ENCODE peak calls at places on chromosome 4, in ten cellular contexts. N is mammary epithelial cell; M is pancreas; J is neuronal stem cell; G is mesendoderm; D is PC-3; E is tibial nerve; Z is CD8-positive, alpha-beta T cell; P is colonic mucosa; W is psoas muscle. S is an unnamed sample.

GRCh38 chr4:176708771-176709311 is 83.9 kb downstream of the VEGFC start:
- DNase-seq in N (no peak), M (no peak), J (no peak), G (no peak), D (peak; percentile 54), E (no peak), Z (no peak), P (no peak), W (no peak), S (no peak)

GRCh38 chr4:41718907-41719306 is 29.6 kb downstream of the PHOX2B start:
- DNase-seq in N (peak; percentile 30), M (no peak), J (no peak), G (peak; percentile 20), D (peak; percentile 71), E (no peak), Z (no peak), P (no peak), W (no peak), S (no peak)

GRCh38 chr4:180380733-180381132 is 1862.5 kb upstream of the TENM3 start:
- DNase-seq in N (peak; percentile 88), M (no peak), J (no peak), G (no peak), D (peak; percentile 80), E (no peak), Z (no peak), P (no peak), W (no peak), S (no peak)

GRCh38 chr4:127687580-127687979 is 42.6 kb upstream of the SLC25A31 start:
- DNase-seq in N (no peak), M (no peak), J (no peak), G (no peak), D (no peak), E (no peak), Z (no peak), P (no peak), W (no peak), S (no peak)

GRCh38 chr4:6523251-6523650 is 50.8 kb upstream of the PPP2R2C start:
- DNase-seq in N (peak; percentile 24), M (no peak), J (no peak), G (no peak), D (peak; percentile 39), E (no peak), Z (no peak), P (no peak), W (no peak), S (no peak)

GRCh38 chr4:81314196-81314896 is 99.3 kb upstream of the PRKG2 start:
- DNase-seq in N (peak; percentile 2), M (peak; percentile 78), J (no peak), G (no peak), D (peak; percentile 55), E (no peak), Z (no peak), P (peak; percentile 98), W (no peak), S (peak; percentile 24)

GRCh38 chr4:160026720-160027119 is 923.8 kb downstream of the RAPGEF2 start:
- DNase-seq in N (peak; percentile 89), M (no peak), J (no peak), G (peak; percentile 84), D (peak; percentile 61), E (no peak), Z (no peak), P (no peak), W (no peak), S (no peak)

GRCh38 chr4:25467843-25468242 is 90.8 kb downstream of the ANAPC4 start:
- DNase-seq in N (no peak), M (no peak), J (no peak), G (no peak), D (no peak), E (no peak), Z (no peak), P (no peak), W (no peak), S (no peak)

GRCh38 chr4:4599886-4600285 is 58.0 kb upstream of the STX18 start:
- DNase-seq in N (no peak), M (no peak), J (no peak), G (no peak), D (no peak), E (no peak), Z (no peak), P (no peak), W (no peak), S (no peak)

GRCh38 chr4:155629183-155629825 is 37.3 kb upstream of the GUCY1A1 start:
- DNase-seq in N (peak; percentile 60), M (no peak), J (no peak), G (no peak), D (peak; percentile 65), E (no peak), Z (no peak), P (no peak), W (no peak), S (no peak)

GRCh38 chr4:4613641-4614286 is 71.9 kb upstream of the STX18 start:
- DNase-seq in N (no peak), M (no peak), J (no peak), G (no peak), D (no peak), E (no peak), Z (no peak), P (no peak), W (no peak), S (no peak)

GRCh38 chr4:110005461-110006056 is 92.9 kb downstream of the EGF start:
- DNase-seq in N (peak; percentile 72), M (no peak), J (peak; percentile 37), G (peak; percentile 62), D (peak; percentile 72), E (no peak), Z (no peak), P (no peak), W (no peak), S (no peak)

GRCh38 chr4:174460684-174461083 is 61.6 kb downstream of the HPGD start:
- DNase-seq in N (peak; percentile 20), M (no peak), J (no peak), G (no peak), D (peak; percentile 70), E (no peak), Z (no peak), P (no peak), W (no peak), S (no peak)

GRCh38 chr4:150694438-150694837 is 112.5 kb downstream of the MAB21L2 start:
- DNase-seq in N (no peak), M (no peak), J (no peak), G (peak; percentile 17), D (no peak), E (no peak), Z (no peak), P (no peak), W (no peak), S (no peak)

GRCh38 chr4:71545168-71545567 is 206.3 kb downstream of the SLC4A4 start:
- DNase-seq in N (no peak), M (no peak), J (no peak), G (no peak), D (peak; percentile 44), E (no peak), Z (no peak), P (no peak), W (no peak), S (no peak)

GRCh38 chr4:147548251-147548650 is 67.4 kb downstream of the EDNRA start:
- DNase-seq in N (no peak), M (no peak), J (no peak), G (no peak), D (no peak), E (no peak), Z (no peak), P (no peak), W (no peak), S (no peak)

GRCh38 chr4:76188149-76188548 is 25.5 kb downstream of the SCARB2 start:
- DNase-seq in N (no peak), M (no peak), J (no peak), G (no peak), D (no peak), E (no peak), Z (no peak), P (no peak), W (no peak), S (no peak)
- H3K36me3 ChIP-seq in N (peaks cover 11% of the 10 kb centered on the region), M (no peaks in the 10 kb centered on the region), J (peaks cover 63% of the 10 kb centered on the region), G (no peaks in the 10 kb centered on the region), D (peaks cover 9% of the 10 kb centered on the region), E (peaks cover 3% of the 10 kb centered on the region), Z (no peaks in the 10 kb centered on the region), P (no peaks in the 10 kb centered on the region), W (peaks cover 52% of the 10 kb centered on the region), S (peaks cover 28% of the 10 kb centered on the region)

GRCh38 chr4:74896595-74896994 is 36.3 kb upstream of the PARM1 start:
- DNase-seq in N (no peak), M (no peak), J (no peak), G (no peak), D (no peak), E (no peak), Z (no peak), P (no peak), W (no peak), S (no peak)
- H3K27ac ChIP-seq in N (no peak overlapping the region), M (no peak overlapping the region), J (no peak overlapping the region), G (no peak overlapping the region), D (peak overlapping the region; percentile 75), E (no peak overlapping the region), Z (no peak overlapping the region), P (no peak overlapping the region), W (no peak overlapping the region), S (no peak overlapping the region)

GRCh38 chr4:169135776-169136175 is 125.7 kb upstream of the CBR4 start:
- DNase-seq in N (no peak), M (no peak), J (no peak), G (no peak), D (no peak), E (no peak), Z (no peak), P (no peak), W (no peak), S (no peak)
- H3K36me3 ChIP-seq in N (peaks cover 10% of the 10 kb centered on the region), M (no peaks in the 10 kb centered on the region), J (peaks cover 70% of the 10 kb centered on the region), G (peaks cover 6% of the 10 kb centered on the region), D (peaks cover 36% of the 10 kb centered on the region), E (no peaks in the 10 kb centered on the region), Z (no peaks in the 10 kb centered on the region), P (no peaks in the 10 kb centered on the region), W (peaks cover 53% of the 10 kb centered on the region), S (peaks cover 23% of the 10 kb centered on the region)

GRCh38 chr4:26579169-26579568 is 4.7 kb upstream of the TBC1D19 start:
- DNase-seq in N (no peak), M (no peak), J (no peak), G (no peak), D (no peak), E (no peak), Z (no peak), P (no peak), W (no peak), S (no peak)

GRCh38 chr4:26583865-26584652 is at the start of gene TBC1D19:
- DNase-seq in N (peak; percentile 88), M (peak; percentile 86), J (peak; percentile 83), G (peak; percentile 95), D (peak; percentile 84), E (peak; percentile 64), Z (peak; percentile 85), P (peak; percentile 88), W (peak; percentile 91), S (peak; percentile 92)

GRCh38 chr4:26584725-26585124 is 841 bp downstream of the TBC1D19 start:
- DNase-seq in N (no peak), M (no peak), J (no peak), G (no peak), D (no peak), E (no peak), Z (no peak), P (no peak), W (no peak), S (no peak)

DNA sequence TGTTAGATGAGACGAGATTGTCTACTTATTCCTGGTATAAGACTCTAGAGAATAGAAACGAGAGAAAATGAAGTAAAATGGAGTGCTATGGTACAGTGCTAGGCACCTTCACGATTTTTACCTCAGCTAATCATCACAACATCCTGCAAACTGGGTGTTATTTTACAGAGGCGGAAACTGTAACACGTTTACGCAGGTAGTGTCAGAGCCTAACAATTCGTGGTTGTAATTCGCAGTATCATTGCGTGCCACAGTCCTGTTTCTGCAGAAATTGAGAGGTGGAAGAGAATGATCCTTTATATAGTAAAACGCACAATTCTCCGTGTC is 383 bp upstream of the TBC1D19 start:
- DNase-seq in N (no peak), M (no peak), J (peak; percentile 1), G (no peak), D (peak; percentile 57), E (no peak), Z (no peak), P (no peak), W (no peak), S (no peak)
- H3K27ac ChIP-seq in N (peak overlapping the region; percentile 91), M (peak overlapping the region; percentile 72), J (peak overlapping the region; percentile 7), G (no peak overlapping the region), D (peak overlapping the region; percentile 69), E (peak overlapping the region; percentile 73), Z (peak overlapping the region; percentile 97), P (peak overlapping the region; percentile 56), W (peak overlapping the region; percentile 67), S (peak overlapping the region; percentile 80)